ENCODE peak calls at places on chromosomes 12 and 14, in five cellular contexts. Q, W, I, K and M are unnamed samples. For H3K4me1, the result is how much of the 10 kb centered on the place peaks cover.

GRCh38 chr14:51979399-51979709 is 10.0 kb upstream of the RTRAF start:
- DNase-seq in Q (no peak), W (no peak), I (no peak), K (no peak), M (no peak)

GRCh38 chr12:130013771-130014484 is 110.1 kb upstream of the TMEM132D start:
- DNase-seq in Q (peak), W (peak), I (no peak), K (no peak), M (peak)

GRCh38 chr12:52815676-52816075 is 1.8 kb upstream of the KRT4 start:
- DNase-seq in Q (no peak), W (no peak), I (no peak), K (no peak), M (no peak)

GRCh38 chr12:12890815-12891645 is at the start of gene GPRC5A:
- DNase-seq in Q (peak), W (peak), I (peak), K (peak), M (peak)

GRCh38 chr12:66964629-66965028 is 285.8 kb upstream of the GRIP1 start:
- DNase-seq in Q (no peak), W (no peak), I (no peak), K (no peak), M (no peak)

GRCh38 chr14:22653012-22653621 is 9.0 kb upstream of the OR6J1 start:
- DNase-seq in Q (peak), W (peak), I (peak), K (no peak), M (peak)

GRCh38 chr14:90453401-90453951 is 56.6 kb downstream of the CALM1 start:
- DNase-seq in Q (no peak), W (peak), I (peak), K (no peak), M (no peak)

GRCh38 chr12:118082161-118082560 is 21.2 kb upstream of the WSB2 start:
- DNase-seq in Q (no peak), W (no peak), I (no peak), K (no peak), M (no peak)

GRCh38 chr12:131829351-131829794 is 1.2 kb downstream of the MMP17 start:
- DNase-seq in Q (no peak), W (no peak), I (peak), K (no peak), M (no peak)

GRCh38 chr12:113469893-113470743 is 1.6 kb downstream of the LHX5 start:
- DNase-seq in Q (no peak), W (no peak), I (no peak), K (no peak), M (no peak)

GRCh38 chr14:70956511-70956910 is 49.3 kb downstream of the PCNX1 start:
- DNase-seq in Q (no peak), W (no peak), I (no peak), K (no peak), M (no peak)

GRCh38 chr14:75984674-75985073 is 889 bp upstream of the IFT43 start:
- DNase-seq in Q (no peak), W (no peak), I (no peak), K (no peak), M (no peak)

GRCh38 chr14:75987201-75987970 is 1.8 kb downstream of the IFT43 start:
- DNase-seq in Q (no peak), W (no peak), I (no peak), K (no peak), M (no peak)

GRCh38 chr14:75982724-75983358 is 1.0 kb upstream of the TGFB3 start:
- DNase-seq in Q (peak), W (no peak), I (peak), K (no peak), M (peak)

GRCh38 chr14:75986439-75986765 is 839 bp downstream of the IFT43 start:
- DNase-seq in Q (no peak), W (no peak), I (no peak), K (no peak), M (no peak)

GRCh38 chr14:75985618-75986438 is at the start of gene IFT43:
- DNase-seq in Q (peak), W (peak), I (peak), K (peak), M (peak)
- TF ChIP-seq POLR2A in Q (no peak), W (no peak), I (peak), K (peak), M (no peak)

DNA sequence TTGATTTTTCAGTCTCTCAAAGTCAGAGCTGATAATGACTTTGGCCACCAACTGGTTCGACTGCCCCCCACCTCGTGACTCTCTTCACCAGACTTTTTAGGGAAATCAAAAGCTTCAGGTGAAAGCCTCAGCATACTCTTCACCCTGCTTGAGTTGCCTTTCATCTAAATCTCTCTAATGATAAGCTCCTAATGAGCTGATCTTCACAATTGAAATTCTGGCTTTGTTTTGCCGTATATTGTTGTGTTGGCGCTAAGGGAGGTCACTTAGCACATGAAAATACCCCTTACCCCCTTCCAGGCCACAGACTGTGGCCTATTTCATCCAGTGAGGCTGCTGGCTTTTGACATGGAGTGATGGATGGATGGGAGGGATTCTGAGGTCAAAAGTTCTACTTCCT is 131.2 kb downstream of the DACT1 start:
- DNase-seq in Q (no peak), W (no peak), I (no peak), K (no peak), M (no peak)
- H3K4me1 ChIP-seq in Q (under half), W (under half), I (under half), K (under half), M (under half)

DNA sequence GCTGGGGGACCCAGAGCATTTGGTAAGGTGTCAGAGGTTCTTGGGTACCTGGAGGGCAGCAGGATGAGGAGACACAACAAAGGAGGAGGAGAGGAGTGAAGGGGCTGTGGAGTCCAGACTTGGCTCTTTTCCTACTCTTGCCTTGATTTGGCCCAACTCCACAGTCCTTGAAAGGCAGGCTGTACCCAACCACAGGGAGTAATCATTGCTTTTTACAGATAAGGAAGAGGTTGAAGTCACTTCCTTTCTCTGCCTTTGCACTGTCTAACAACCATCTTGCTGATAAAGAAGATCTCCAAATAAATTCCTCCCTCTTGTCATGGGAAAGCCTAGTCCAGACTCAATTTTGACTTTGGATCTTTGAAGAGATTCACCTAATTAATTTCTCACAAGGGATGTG is 226.8 kb upstream of the HMGA2 start:
- DNase-seq in Q (no peak), W (no peak), I (no peak), K (no peak), M (no peak)
- TF ChIP-seq POLR2A in Q (no peak), W (no peak), I (no peak), K (no peak), M (no peak)

DNA sequence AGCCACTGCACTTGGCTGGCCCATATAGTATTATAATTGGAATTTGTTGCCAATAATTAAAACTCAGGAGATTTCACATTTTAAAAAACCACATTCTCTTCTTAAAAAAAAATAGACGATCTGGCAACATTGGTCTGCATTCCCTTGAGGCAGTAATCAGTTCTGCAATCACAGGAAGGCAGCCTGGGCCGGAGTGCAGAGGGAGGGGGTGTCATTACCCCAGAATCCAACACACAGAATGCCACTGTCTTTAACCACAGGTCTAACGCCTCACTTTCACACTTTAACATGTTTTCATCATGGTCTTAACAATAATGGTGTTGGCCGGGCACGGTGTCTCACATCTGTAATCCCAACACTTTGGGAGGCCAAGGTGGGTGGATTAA is 100.1 kb downstream of the SCARB1 start:
- DNase-seq in Q (no peak), W (no peak), I (no peak), K (no peak), M (no peak)
- H3K4me1 ChIP-seq in Q (under half), W (under half), I (under half), K (under half), M (under half)

GRCh38 chr14:61759878-61760277 is 2.3 kb upstream of the SNAPC1 start:
- DNase-seq in Q (no peak), W (no peak), I (no peak), K (no peak), M (no peak)

GRCh38 chr14:61752626-61753025 is 9.6 kb upstream of the SNAPC1 start:
- DNase-seq in Q (no peak), W (no peak), I (no peak), K (no peak), M (no peak)

GRCh38 chr14:61753631-61754030 is 8.6 kb upstream of the SNAPC1 start:
- DNase-seq in Q (no peak), W (no peak), I (no peak), K (no peak), M (no peak)

GRCh38 chr14:61754627-61755381 is 7.4 kb upstream of the SNAPC1 start:
- DNase-seq in Q (no peak), W (no peak), I (no peak), K (no peak), M (no peak)

GRCh38 chr14:61756135-61756534 is 6.1 kb upstream of the SNAPC1 start:
- DNase-seq in Q (no peak), W (no peak), I (no peak), K (no peak), M (no peak)
- TF ChIP-seq POLR2A in Q (no peak), W (no peak), I (no peak), K (no peak), M (no peak)

DNA sequence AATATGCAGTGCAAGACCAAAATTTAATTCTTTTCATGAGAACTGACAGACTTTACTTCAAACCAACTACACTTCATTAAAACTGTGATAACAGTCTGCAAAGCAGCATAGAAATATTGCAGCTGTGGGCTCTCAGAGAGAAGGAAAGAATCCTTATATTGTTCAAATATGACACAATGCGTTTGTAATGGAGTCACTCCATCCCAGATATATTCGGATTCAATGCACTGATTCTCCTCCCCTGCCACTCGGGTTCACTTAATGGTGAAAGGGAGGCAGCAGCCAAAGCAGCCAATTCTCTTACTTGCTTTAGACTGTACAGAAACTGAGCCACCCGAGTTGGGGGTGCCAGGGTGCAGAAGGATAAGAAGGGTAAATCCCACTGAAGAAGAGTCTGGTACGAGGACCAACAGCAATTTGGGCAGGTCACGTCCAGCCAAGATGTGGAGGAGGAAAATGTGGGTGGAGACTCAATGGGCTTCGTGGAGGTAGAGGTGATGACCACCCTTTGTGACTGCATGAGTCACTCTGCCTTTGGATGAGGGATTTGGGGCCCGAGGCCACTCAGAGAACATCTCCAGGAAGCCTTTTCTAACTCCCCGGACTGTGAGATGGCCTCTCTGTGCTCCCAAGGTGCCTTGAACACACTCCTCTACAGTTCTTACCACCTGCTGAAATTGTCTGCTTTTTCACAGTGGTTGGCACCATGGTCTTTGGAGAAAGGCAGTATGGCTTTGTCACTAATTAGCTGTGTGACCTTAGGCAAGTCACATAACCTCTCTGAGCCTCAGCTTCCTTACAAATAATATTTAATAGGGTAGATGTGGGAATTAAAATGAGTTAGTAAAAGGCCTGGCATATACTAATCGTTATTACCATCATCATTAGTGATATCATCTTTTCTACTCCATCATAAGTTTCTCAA is 67.2 kb upstream of the ARHGAP5 start:
- DNase-seq in Q (no peak), W (no peak), I (no peak), K (no peak), M (no peak)
- H3K4me1 ChIP-seq in Q (under half), W (under half), I (under half), K (under half), M (under half)